ENCODE peak calls at places on chromosomes 11 and 22, in five cellular contexts. T, J, I, V and B are unnamed samples.
A peak's percentile ranks its signal among the peaks of the same experiment; 100 is the strongest.

GRCh38 chr11:35798423-35798822 is 135.8 kb downstream of the TRIM44 start:
- DNase-seq in T (no peak), J (no peak), I (no peak), V (no peak), B (no peak)

GRCh38 chr11:17019231-17019630 is 5.0 kb upstream of the PLEKHA7 start:
- DNase-seq in T (no peak), J (no peak), I (no peak), V (no peak), B (no peak)

GRCh38 chr11:29300441-29300840 is 716.4 kb downstream of the KCNA4 start:
- DNase-seq in T (no peak), J (no peak), I (no peak), V (no peak), B (no peak)

GRCh38 chr11:134639586-134640330 is 227.7 kb upstream of the B3GAT1 start:
- DNase-seq in T (no peak), J (no peak), I (peak; percentile 64), V (no peak), B (peak; percentile 83)

GRCh38 chr22:45893516-45893915 is 83.4 kb downstream of the WNT7B start:
- DNase-seq in T (no peak), J (no peak), I (no peak), V (no peak), B (no peak)

GRCh38 chr11:124577664-124578427 is 8.0 kb downstream of the OR8A1 start:
- DNase-seq in T (no peak), J (no peak), I (no peak), V (no peak), B (no peak)

GRCh38 chr22:47247609-47248240 is 485.3 kb downstream of the TBC1D22A start:
- DNase-seq in T (no peak), J (no peak), I (no peak), V (no peak), B (peak; percentile 3)

GRCh38 chr11:66835762-66836405 is 7.4 kb upstream of the RCE1 start:
- DNase-seq in T (no peak), J (no peak), I (no peak), V (no peak), B (no peak)

GRCh38 chr11:6655790-6656580 is at the start of gene DCHS1:
- DNase-seq in T (no peak), J (peak; percentile 58), I (peak; percentile 26), V (no peak), B (no peak)

GRCh38 chr22:45516923-45517675 is 14.4 kb downstream of the FBLN1 start:
- DNase-seq in T (peak; percentile 16), J (no peak), I (no peak), V (no peak), B (no peak)

GRCh38 chr11:46338988-46339666 is 8.1 kb upstream of the DGKZ start:
- DNase-seq in T (no peak), J (no peak), I (no peak), V (no peak), B (no peak)

GRCh38 chr11:8561461-8561860 is 32.6 kb downstream of the STK33 start:
- DNase-seq in T (no peak), J (no peak), I (no peak), V (no peak), B (no peak)

GRCh38 chr22:43377486-43377995 is 34.3 kb upstream of the MPPED1 start:
- DNase-seq in T (no peak), J (no peak), I (no peak), V (no peak), B (no peak)

GRCh38 chr11:86769219-86769618 is 31.1 kb upstream of the PRSS23 start:
- DNase-seq in T (no peak), J (no peak), I (no peak), V (no peak), B (no peak)

GRCh38 chr22:46057762-46058420 is 80.9 kb upstream of the WNT7B start:
- DNase-seq in T (no peak), J (peak; percentile 42), I (peak; percentile 55), V (no peak), B (peak; percentile 87)

GRCh38 chr11:27723685-27724084 is 23.4 kb upstream of the BDNF start:
- DNase-seq in T (no peak), J (no peak), I (no peak), V (no peak), B (no peak)
- TF ChIP-seq CTCF in T (peak; percentile 14), J (no peak), I (no peak), V (no peak), B (no peak)

GRCh38 chr22:37904572-37905533 is 1.2 kb upstream of the MICALL1 start:
- DNase-seq in T (peak; percentile 81), J (peak; percentile 67), I (peak; percentile 33), V (no peak), B (peak; percentile 90)

GRCh38 chr22:37907036-37907954 is 1.2 kb downstream of the MICALL1 start:
- DNase-seq in T (no peak), J (no peak), I (no peak), V (no peak), B (no peak)

GRCh38 chr22:37909756-37910155 is 3.7 kb downstream of the MICALL1 start:
- DNase-seq in T (no peak), J (no peak), I (no peak), V (no peak), B (no peak)

GRCh38 chr22:37905534-37906363 is at the start of gene MICALL1:
- DNase-seq in T (peak; percentile 64), J (peak; percentile 81), I (peak; percentile 85), V (no peak), B (peak; percentile 92)

DNA sequence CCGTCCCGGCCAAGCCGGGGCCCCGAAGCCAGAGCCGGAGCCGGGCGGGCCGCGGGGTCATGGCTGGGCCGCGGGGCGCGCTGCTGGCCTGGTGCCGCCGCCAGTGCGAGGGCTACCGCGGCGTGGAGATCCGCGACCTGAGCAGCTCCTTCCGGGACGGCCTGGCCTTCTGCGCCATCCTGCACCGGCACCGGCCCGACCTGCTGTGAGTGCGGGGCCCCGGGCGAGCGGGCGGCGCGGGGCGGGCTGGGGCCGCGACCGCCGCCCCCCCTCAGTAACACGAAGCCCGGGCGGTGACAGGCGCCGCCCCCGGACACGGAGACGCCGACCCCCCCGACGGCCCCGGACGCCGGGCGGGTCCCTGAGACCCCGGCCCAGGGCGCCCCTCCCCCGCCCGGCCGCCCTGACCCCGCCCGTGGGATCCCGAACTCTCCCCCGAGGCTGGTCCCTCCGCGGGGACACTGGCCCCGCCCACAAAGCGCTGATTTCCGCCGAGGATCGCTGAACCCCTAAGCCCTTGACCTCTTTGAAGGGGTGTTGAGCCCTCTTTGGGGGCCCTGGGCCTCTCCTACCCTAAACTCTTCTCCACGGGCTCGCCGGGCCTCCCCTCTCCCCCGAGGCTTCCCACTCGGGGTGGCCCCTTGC is 389 bp downstream of the MICALL1 start:
- DNase-seq in T (no peak), J (peak; percentile 58), I (peak; percentile 51), V (no peak), B (no peak)
- TF ChIP-seq POLR2A in T (peak; percentile 2), J (no peak), I (no peak), V (no peak), B (no peak)

GRCh38 chr11:1388763-1389102 is 1.0 kb upstream of the BRSK2 start:
- DNase-seq in T (no peak), J (no peak), I (no peak), V (no peak), B (no peak)
- H3K4me3 ChIP-seq in T (peak overlapping the region; percentile 60), J (peak overlapping the region; percentile 48), I (no peak overlapping the region), V (peak overlapping the region; percentile 39), B (no peak overlapping the region)

GRCh38 chr11:65572356-65573043 is at the start of gene FAM89B:
- DNase-seq in T (peak; percentile 82), J (peak; percentile 93), I (peak; percentile 95), V (peak; percentile 62), B (peak; percentile 91)

GRCh38 chr11:65571420-65571819 is 918 bp upstream of the FAM89B start:
- DNase-seq in T (no peak), J (no peak), I (peak; percentile 11), V (no peak), B (no peak)

GRCh38 chr11:65569164-65569972 is 909 bp upstream of the ZNRD2 start:
- DNase-seq in T (no peak), J (no peak), I (no peak), V (no peak), B (no peak)

GRCh38 chr11:65571940-65572339 is 398 bp upstream of the FAM89B start:
- DNase-seq in T (peak; percentile 79), J (no peak), I (peak; percentile 44), V (no peak), B (no peak)

GRCh38 chr11:65569973-65570918 is at the start of gene ZNRD2:
- DNase-seq in T (peak; percentile 99), J (peak; percentile 98), I (peak; percentile 98), V (peak; percentile 95), B (peak; percentile 95)
- TF ChIP-seq CTCF in T (peak; percentile 66), J (peak; percentile 16), I (no peak), V (peak; percentile 15), B (no peak)

GRCh38 chr11:3989891-3990290 is 104.7 kb upstream of the RRM1 start:
- DNase-seq in T (no peak), J (no peak), I (no peak), V (no peak), B (no peak)
- TF ChIP-seq POLR2A in T (no peak), J (no peak), I (no peak), V (no peak), B (no peak)

DNA sequence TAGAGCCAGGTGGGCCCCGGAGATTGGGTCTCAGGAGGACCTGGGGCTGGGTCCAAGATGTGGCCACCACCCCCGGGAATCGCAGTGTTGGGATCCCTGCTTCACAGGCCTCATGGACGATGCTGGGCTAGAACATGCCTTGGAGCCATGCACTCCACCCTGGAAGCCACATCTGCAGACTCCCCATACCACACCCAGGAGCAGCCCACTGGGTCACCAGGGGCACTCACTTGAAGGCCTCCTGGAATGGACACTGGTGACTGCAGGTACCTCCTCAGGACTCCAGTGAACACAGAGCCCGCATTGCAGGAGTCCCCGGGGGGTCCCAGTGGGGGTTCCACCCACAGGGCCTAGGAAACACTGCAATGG is 25.0 kb downstream of the RTN4R start:
- DNase-seq in T (no peak), J (no peak), I (no peak), V (no peak), B (no peak)
- H3K4me3 ChIP-seq in T (no peak overlapping the region), J (no peak overlapping the region), I (no peak overlapping the region), V (no peak overlapping the region), B (no peak overlapping the region)

GRCh38 chr11:14417186-14417585 is 58.2 kb upstream of the RRAS2 start:
- DNase-seq in T (no peak), J (no peak), I (no peak), V (no peak), B (no peak)
- TF ChIP-seq CTCF in T (no peak), J (no peak), I (no peak), V (no peak), B (no peak)

GRCh38 chr11:111602865-111603632 is 800 bp downstream of the SIK2 start:
- DNase-seq in T (peak; percentile 7), J (peak; percentile 76), I (peak; percentile 44), V (no peak), B (peak; percentile 31)
- TF ChIP-seq POLR2A in T (no peak), J (no peak), I (no peak), V (no peak), B (no peak)

GRCh38 chr22:26430600-26430999 is 1.5 kb downstream of the ASPHD2 start:
- DNase-seq in T (no peak), J (no peak), I (no peak), V (no peak), B (no peak)
- H3K4me3 ChIP-seq in T (no peak overlapping the region), J (no peak overlapping the region), I (no peak overlapping the region), V (no peak overlapping the region), B (no peak overlapping the region)